ENCODE peak calls at places on chromosomes 16 and 17, in four cellular contexts. One of them, this sample, is unnamed. For H3K4me1, the result is how much of the 10 kb centered on the place peaks cover.

GRCh38 chr17:4583796-4584124 is 569 bp upstream of the SMTNL2 start:
- DNase-seq in naive thymus-derived CD4-positive, alpha-beta T cell: no peak
- DNase-seq in GM23248: peak
- DNase-seq in K562: peak
- DNase-seq in this sample: no peak

GRCh38 chr17:19502517-19502916 is 31.1 kb upstream of the SLC47A1 start:
- DNase-seq in naive thymus-derived CD4-positive, alpha-beta T cell: no peak
- DNase-seq in GM23248: no peak
- DNase-seq in K562: no peak
- DNase-seq in this sample: no peak

GRCh38 chr16:89375021-89375420 is 115.3 kb downstream of the ANKRD11 start:
- DNase-seq in K562: no peak
- DNase-seq in naive thymus-derived CD4-positive, alpha-beta T cell: no peak
- DNase-seq in GM23248: no peak
- DNase-seq in this sample: no peak

GRCh38 chr16:86048221-86048620 is 149.3 kb downstream of the IRF8 start:
- DNase-seq in naive thymus-derived CD4-positive, alpha-beta T cell: no peak
- DNase-seq in K562: no peak
- DNase-seq in GM23248: no peak
- DNase-seq in this sample: no peak

GRCh38 chr16:14501331-14502255 is 128.5 kb downstream of the PARN start:
- DNase-seq in GM23248: peak
- DNase-seq in K562: peak
- DNase-seq in naive thymus-derived CD4-positive, alpha-beta T cell: no peak
- DNase-seq in this sample: peak

GRCh38 chr17:15121426-15121825 is 143.7 kb downstream of the PMP22 start:
- DNase-seq in GM23248: peak
- DNase-seq in K562: no peak
- DNase-seq in naive thymus-derived CD4-positive, alpha-beta T cell: no peak
- DNase-seq in this sample: no peak

GRCh38 chr16:72819345-72819744 is 228.6 kb downstream of the ZFHX3 start:
- DNase-seq in naive thymus-derived CD4-positive, alpha-beta T cell: no peak
- DNase-seq in GM23248: peak
- DNase-seq in K562: no peak
- DNase-seq in this sample: no peak

GRCh38 chr17:63848834-63849689 is 6.6 kb upstream of the SMARCD2 start:
- DNase-seq in GM23248: peak
- DNase-seq in K562: peak
- DNase-seq in naive thymus-derived CD4-positive, alpha-beta T cell: peak
- DNase-seq in this sample: peak

GRCh38 chr17:41212524-41213169 is 13.8 kb upstream of the KRTAP9-2 start:
- DNase-seq in naive thymus-derived CD4-positive, alpha-beta T cell: no peak
- DNase-seq in K562: no peak
- DNase-seq in GM23248: no peak
- DNase-seq in this sample: no peak

GRCh38 chr17:43832168-43832975 is 574 bp downstream of the MPP3 start:
- DNase-seq in GM23248: peak
- DNase-seq in naive thymus-derived CD4-positive, alpha-beta T cell: no peak
- DNase-seq in K562: no peak
- DNase-seq in this sample: peak

GRCh38 chr17:48011405-48012150 is 26.0 kb downstream of the COPZ2 start:
- DNase-seq in naive thymus-derived CD4-positive, alpha-beta T cell: peak
- DNase-seq in K562: peak
- DNase-seq in GM23248: peak
- DNase-seq in this sample: no peak

GRCh38 chr17:44981221-44981968 is 13.3 kb upstream of the C1QL1 start:
- DNase-seq in naive thymus-derived CD4-positive, alpha-beta T cell: no peak
- DNase-seq in GM23248: peak
- DNase-seq in K562: no peak
- DNase-seq in this sample: no peak

GRCh38 chr16:27365142-27366089 is 36.6 kb upstream of the IL21R start:
- DNase-seq in naive thymus-derived CD4-positive, alpha-beta T cell: no peak
- DNase-seq in K562: no peak
- DNase-seq in GM23248: peak
- DNase-seq in this sample: no peak

GRCh38 chr16:51538707-51539604 is 387.9 kb upstream of the SALL1 start:
- DNase-seq in GM23248: peak
- DNase-seq in naive thymus-derived CD4-positive, alpha-beta T cell: no peak
- DNase-seq in K562: no peak
- DNase-seq in this sample: no peak

GRCh38 chr16:11076259-11077018 is 132.1 kb downstream of the CLEC16A start:
- DNase-seq in GM23248: no peak
- DNase-seq in naive thymus-derived CD4-positive, alpha-beta T cell: no peak
- DNase-seq in K562: no peak
- DNase-seq in this sample: no peak

GRCh38 chr17:47776330-47777197 is 43.5 kb downstream of the TBX21 start:
- DNase-seq in GM23248: peak
- DNase-seq in naive thymus-derived CD4-positive, alpha-beta T cell: peak
- DNase-seq in K562: peak
- DNase-seq in this sample: no peak

GRCh38 chr17:47804461-47804860 is 17.1 kb downstream of the OSBPL7 start:
- DNase-seq in naive thymus-derived CD4-positive, alpha-beta T cell: no peak
- DNase-seq in K562: no peak
- DNase-seq in GM23248: no peak
- DNase-seq in this sample: no peak

GRCh38 chr17:2198917-2199316 is 104.7 kb downstream of the SMG6 start:
- DNase-seq in GM23248: peak
- DNase-seq in naive thymus-derived CD4-positive, alpha-beta T cell: no peak
- DNase-seq in K562: no peak
- DNase-seq in this sample: no peak

GRCh38 chr17:6787081-6787693 is 11.2 kb downstream of the FBXO39 start:
- DNase-seq in K562: no peak
- DNase-seq in naive thymus-derived CD4-positive, alpha-beta T cell: no peak
- DNase-seq in GM23248: no peak
- DNase-seq in this sample: no peak

GRCh38 chr17:8941980-8942617 is 23.4 kb downstream of the PIK3R5 start:
- DNase-seq in naive thymus-derived CD4-positive, alpha-beta T cell: peak
- DNase-seq in GM23248: no peak
- DNase-seq in K562: no peak
- DNase-seq in this sample: no peak

GRCh38 chr16:14529010-14529669 is 100.9 kb downstream of the PARN start:
- DNase-seq in K562: peak
- DNase-seq in GM23248: peak
- DNase-seq in naive thymus-derived CD4-positive, alpha-beta T cell: peak
- DNase-seq in this sample: peak

GRCh38 chr16:66207864-66208226 is 158.6 kb upstream of the CDH5 start:
- DNase-seq in naive thymus-derived CD4-positive, alpha-beta T cell: no peak
- DNase-seq in K562: no peak
- DNase-seq in GM23248: no peak
- DNase-seq in this sample: no peak

GRCh38 chr16:58492066-58492465 is 7.9 kb upstream of the NDRG4 start:
- DNase-seq in naive thymus-derived CD4-positive, alpha-beta T cell: no peak
- DNase-seq in K562: no peak
- DNase-seq in GM23248: no peak
- DNase-seq in this sample: no peak

GRCh38 chr17:17494499-17495447 is 1.4 kb downstream of the RASD1 start:
- DNase-seq in GM23248: peak
- DNase-seq in K562: no peak
- DNase-seq in naive thymus-derived CD4-positive, alpha-beta T cell: peak
- DNase-seq in this sample: peak

GRCh38 chr17:74192950-74193781 is 10.3 kb upstream of the RPL38 start:
- DNase-seq in naive thymus-derived CD4-positive, alpha-beta T cell: no peak
- DNase-seq in K562: no peak
- DNase-seq in GM23248: no peak
- DNase-seq in this sample: peak

GRCh38 chr17:79936661-79937434 is 97.6 kb upstream of the CBX4 start:
- DNase-seq in K562: no peak
- DNase-seq in naive thymus-derived CD4-positive, alpha-beta T cell: no peak
- DNase-seq in GM23248: no peak
- DNase-seq in this sample: no peak

GRCh38 chr16:50282010-50282538 is 15.7 kb downstream of the ADCY7 start:
- DNase-seq in GM23248: no peak
- DNase-seq in K562: no peak
- DNase-seq in naive thymus-derived CD4-positive, alpha-beta T cell: peak
- DNase-seq in this sample: peak
- H3K4me1 ChIP-seq in GM23248: under half
- H3K4me1 ChIP-seq in K562: under half
- H3K4me1 ChIP-seq in naive thymus-derived CD4-positive, alpha-beta T cell: half or more
- H3K4me1 ChIP-seq in this sample: under half

DNA sequence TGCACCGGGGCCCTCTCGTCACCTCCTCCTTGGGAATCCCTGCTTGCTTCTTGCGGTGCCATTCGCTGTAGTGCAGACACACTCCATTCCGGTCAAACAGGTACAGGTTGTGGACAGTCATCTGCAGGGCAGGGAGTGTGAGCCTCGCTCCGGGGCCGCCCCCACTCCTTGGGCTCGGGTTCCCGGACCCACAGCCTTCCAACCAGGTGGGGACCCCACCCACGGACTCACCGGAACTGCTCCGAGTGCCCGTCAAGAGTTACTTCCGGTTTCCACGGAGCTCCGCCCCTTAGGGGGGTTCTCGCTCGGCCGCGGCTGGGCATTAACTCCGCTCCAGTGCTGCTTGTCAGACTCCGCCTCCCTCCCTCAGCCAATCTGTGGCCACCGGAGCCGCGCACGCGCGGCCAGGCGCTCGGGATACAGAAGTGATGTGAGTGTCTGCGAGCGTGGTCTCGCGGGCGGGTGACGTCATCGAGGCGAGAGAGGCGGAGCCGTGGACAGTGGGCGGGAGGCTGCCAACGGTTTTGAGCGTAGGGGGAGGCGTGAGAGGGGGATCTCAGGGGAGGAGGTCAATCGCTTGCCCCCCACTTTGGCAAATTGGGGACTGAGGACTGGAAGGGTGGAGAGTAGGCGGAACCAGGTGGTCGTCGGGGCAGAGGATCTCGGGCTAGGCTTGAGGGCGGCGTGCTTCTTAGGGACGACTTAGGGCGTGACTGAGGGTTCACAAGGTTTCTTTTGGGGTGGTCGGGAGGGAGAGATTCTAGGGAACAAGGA is at the start of the genes CNTROB and TRAPPC1:
- DNase-seq in GM23248: peak
- DNase-seq in K562: peak
- DNase-seq in naive thymus-derived CD4-positive, alpha-beta T cell: peak
- DNase-seq in this sample: peak
- H3K4me1 ChIP-seq in GM23248: under half
- H3K4me1 ChIP-seq in K562: under half
- H3K4me1 ChIP-seq in naive thymus-derived CD4-positive, alpha-beta T cell: under half
- H3K4me1 ChIP-seq in this sample: under half

GRCh38 chr16:3824121-3824795 is 56.3 kb downstream of the CREBBP start:
- DNase-seq in naive thymus-derived CD4-positive, alpha-beta T cell: no peak
- DNase-seq in K562: no peak
- DNase-seq in GM23248: peak
- DNase-seq in this sample: no peak
- H3K4me1 ChIP-seq in naive thymus-derived CD4-positive, alpha-beta T cell: under half
- H3K4me1 ChIP-seq in K562: under half
- H3K4me1 ChIP-seq in GM23248: half or more
- H3K4me1 ChIP-seq in this sample: under half

DNA sequence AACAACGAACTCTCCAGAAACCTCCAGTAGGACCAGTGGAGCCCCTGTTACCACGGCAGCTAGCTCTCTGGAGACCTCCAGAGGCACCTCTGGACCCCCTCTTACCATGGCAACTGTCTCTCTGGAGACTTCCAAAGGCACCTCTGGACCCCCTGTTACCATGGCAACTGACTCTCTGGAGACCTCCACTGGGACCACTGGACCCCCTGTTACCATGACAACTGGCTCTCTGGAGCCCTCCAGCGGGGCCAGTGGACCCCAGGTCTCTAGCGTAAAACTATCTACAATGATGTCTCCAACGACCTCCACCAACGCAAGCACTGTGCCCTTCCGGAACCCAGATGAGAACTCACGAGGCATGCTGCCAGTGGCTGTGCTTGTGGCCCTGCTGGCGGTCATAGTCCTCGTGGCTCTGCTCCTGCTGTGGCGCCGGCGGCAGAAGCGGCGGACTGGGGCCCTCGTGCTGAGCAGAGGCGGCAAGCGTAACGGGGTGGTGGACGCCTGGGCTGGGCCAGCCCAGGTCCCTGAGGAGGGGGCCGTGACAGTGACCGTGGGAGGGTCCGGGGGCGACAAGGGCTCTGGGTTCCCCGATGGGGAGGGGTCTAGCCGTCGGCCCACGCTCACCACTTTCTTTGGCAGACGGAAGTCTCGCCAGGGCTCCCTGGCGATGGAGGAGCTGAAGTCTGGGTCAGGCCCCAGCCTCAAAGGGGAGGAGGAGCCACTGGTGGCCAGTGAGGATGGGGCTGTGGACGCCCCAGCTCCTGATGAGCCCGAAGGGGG is 1.3 kb downstream of the SPN start:
- DNase-seq in K562: peak
- DNase-seq in GM23248: no peak
- DNase-seq in naive thymus-derived CD4-positive, alpha-beta T cell: peak
- DNase-seq in this sample: no peak
- H3K4me1 ChIP-seq in K562: under half
- H3K4me1 ChIP-seq in GM23248: under half
- H3K4me1 ChIP-seq in naive thymus-derived CD4-positive, alpha-beta T cell: under half
- H3K4me1 ChIP-seq in this sample: under half

DNA sequence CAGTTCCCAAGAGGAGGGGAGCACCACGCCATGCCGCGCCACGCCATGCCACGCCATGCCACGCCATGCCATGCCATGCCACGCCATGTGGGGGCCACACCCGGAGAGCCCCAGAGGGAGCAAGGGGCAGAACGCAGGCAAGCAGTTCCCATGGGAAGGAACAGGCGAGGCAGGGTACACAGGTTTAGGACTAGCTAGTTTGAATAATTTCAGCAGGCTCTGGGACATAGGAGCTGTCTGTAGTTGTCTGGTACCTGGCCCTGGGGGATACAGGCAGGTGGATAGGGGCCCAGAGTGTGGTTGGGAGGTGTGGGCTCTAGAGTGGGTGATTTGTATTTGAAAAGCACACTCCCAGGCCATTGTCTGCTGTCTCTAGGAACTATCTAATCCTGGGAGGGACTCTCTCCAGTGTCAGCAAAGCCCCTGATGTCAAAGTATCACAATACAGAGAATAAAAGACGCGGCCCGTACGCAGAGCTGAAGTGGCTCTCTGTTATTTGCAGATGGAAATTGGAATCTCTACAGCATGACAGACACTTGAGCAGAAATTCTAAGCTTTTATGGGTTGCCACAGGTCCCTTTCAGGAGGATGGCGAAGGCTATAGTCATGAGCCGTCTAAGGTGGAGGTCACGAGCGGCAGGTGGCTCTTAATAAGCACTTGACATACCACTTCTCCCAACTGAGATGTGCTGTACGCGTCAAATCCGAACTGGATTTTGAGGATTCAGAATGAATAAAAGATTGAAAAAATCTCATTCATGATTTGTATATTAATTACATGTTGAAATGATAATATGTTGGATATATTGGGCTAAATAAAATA is 220.8 kb upstream of the TNRC6C start:
- DNase-seq in GM23248: no peak
- DNase-seq in naive thymus-derived CD4-positive, alpha-beta T cell: no peak
- DNase-seq in K562: no peak
- DNase-seq in this sample: no peak
- H3K4me1 ChIP-seq in GM23248: under half
- H3K4me1 ChIP-seq in naive thymus-derived CD4-positive, alpha-beta T cell: under half
- H3K4me1 ChIP-seq in K562: under half
- H3K4me1 ChIP-seq in this sample: under half

GRCh38 chr16:80028581-80029380 is 428.2 kb upstream of the MAF start:
- DNase-seq in naive thymus-derived CD4-positive, alpha-beta T cell: no peak
- DNase-seq in GM23248: no peak
- DNase-seq in K562: no peak
- DNase-seq in this sample: no peak
- H3K4me1 ChIP-seq in naive thymus-derived CD4-positive, alpha-beta T cell: under half
- H3K4me1 ChIP-seq in GM23248: under half
- H3K4me1 ChIP-seq in K562: under half
- H3K4me1 ChIP-seq in this sample: under half